ENCODE peak calls at places on chromosomes 11 and 22, in four cellular contexts. J, I, B and F are unnamed samples.

GRCh38 chr11:111327908-111328624 is 29.7 kb downstream of the POU2AF3 start:
- DNase-seq in B (no peak), I (no peak), J (peak), F (no peak)

GRCh38 chr11:107655607-107656006 is 56.2 kb downstream of the SLN start:
- DNase-seq in J (no peak), I (peak), B (no peak), F (no peak)

GRCh38 chr11:110491577-110492352 is 62.0 kb downstream of the FDX1 start:
- DNase-seq in B (no peak), J (no peak), I (no peak), F (no peak)

GRCh38 chr22:20405291-20405930 is 11.5 kb downstream of the ZNF74 start:
- DNase-seq in I (no peak), J (peak), B (no peak), F (no peak)

GRCh38 chr11:114316980-114317675 is 20.9 kb downstream of the NNMT start:
- DNase-seq in J (no peak), B (peak), I (no peak), F (no peak)

GRCh38 chr22:17944205-17944725 is 80.1 kb downstream of the MICAL3 start:
- DNase-seq in B (no peak), J (no peak), I (no peak), F (no peak)

GRCh38 chr11:17504330-17505107 is 27.9 kb upstream of the ABCC8 start:
- DNase-seq in B (peak), I (peak), J (peak), F (no peak)

GRCh38 chr11:55920537-55920936 is 6.2 kb upstream of the OR5W2 start:
- DNase-seq in J (no peak), I (no peak), B (no peak), F (no peak)

GRCh38 chr22:30521368-30522156 is 16.1 kb upstream of the SEC14L4 start:
- DNase-seq in I (no peak), J (no peak), B (no peak), F (no peak)

GRCh38 chr22:45512363-45512762 is 9.7 kb downstream of the FBLN1 start:
- DNase-seq in B (no peak), J (no peak), I (no peak), F (no peak)